ENCODE peak calls at places on chromosomes 12 and 14, in five cellular contexts. B is body of pancreas, H is GM12892, U is upper lobe of left lung, X is uterus. A is an unnamed sample.

GRCh38 chr12:31517994-31518393 is 72.9 kb downstream of the DENND5B start:
- DNase-seq in B (no peak), H (no peak), U (no peak), X (no peak), A (no peak)

GRCh38 chr14:71056168-71056567 is 148.9 kb downstream of the PCNX1 start:
- DNase-seq in B (no peak), H (no peak), U (no peak), X (no peak), A (no peak)

GRCh38 chr12:126182619-126183236 is 1117.5 kb downstream of the AACS start:
- DNase-seq in B (peak), H (no peak), U (no peak), X (no peak), A (no peak)

GRCh38 chr14:24224618-24225071 is 7.5 kb downstream of the NEDD8 start:
- DNase-seq in B (no peak), H (no peak), U (no peak), X (no peak), A (no peak)

GRCh38 chr14:20986811-20987210 is 3.0 kb upstream of the METTL17 start:
- DNase-seq in B (peak), H (no peak), U (no peak), X (peak), A (no peak)

GRCh38 chr12:119102274-119102673 is 76.5 kb upstream of the HSPB8 start:
- DNase-seq in B (no peak), H (no peak), U (peak), X (no peak), A (no peak)

GRCh38 chr12:113713156-113713555 is 241.5 kb upstream of the LHX5 start:
- DNase-seq in B (no peak), H (no peak), U (no peak), X (no peak), A (no peak)

GRCh38 chr12:108560321-108560721 is 652 bp downstream of the SART3 start:
- DNase-seq in B (no peak), H (no peak), U (no peak), X (no peak), A (no peak)

GRCh38 chr12:26429070-26429691 is 233.8 kb downstream of the SSPN start:
- DNase-seq in B (no peak), H (no peak), U (no peak), X (no peak), A (no peak)

GRCh38 chr14:20688167-20688839 is at the start of gene ANG:
- DNase-seq in B (no peak), H (no peak), U (no peak), X (no peak), A (no peak)

GRCh38 chr12:91461061-91461460 is 278.4 kb upstream of the DCN start:
- DNase-seq in B (no peak), H (no peak), U (no peak), X (no peak), A (no peak)

GRCh38 chr12:30968211-30968610 is 41.7 kb downstream of the TSPAN11 start:
- DNase-seq in B (no peak), H (no peak), U (no peak), X (no peak), A (no peak)

GRCh38 chr12:76685246-76685678 is 78.7 kb upstream of the ZDHHC17 start:
- DNase-seq in B (peak), H (no peak), U (no peak), X (peak), A (no peak)

GRCh38 chr14:100306256-100306505 is at the start of gene SLC25A29:
- DNase-seq in B (no peak), H (no peak), U (no peak), X (no peak), A (no peak)
- TF ChIP-seq POLR2A in B (peak), H (peak), U (peak), X (peak), A (peak)

DNA sequence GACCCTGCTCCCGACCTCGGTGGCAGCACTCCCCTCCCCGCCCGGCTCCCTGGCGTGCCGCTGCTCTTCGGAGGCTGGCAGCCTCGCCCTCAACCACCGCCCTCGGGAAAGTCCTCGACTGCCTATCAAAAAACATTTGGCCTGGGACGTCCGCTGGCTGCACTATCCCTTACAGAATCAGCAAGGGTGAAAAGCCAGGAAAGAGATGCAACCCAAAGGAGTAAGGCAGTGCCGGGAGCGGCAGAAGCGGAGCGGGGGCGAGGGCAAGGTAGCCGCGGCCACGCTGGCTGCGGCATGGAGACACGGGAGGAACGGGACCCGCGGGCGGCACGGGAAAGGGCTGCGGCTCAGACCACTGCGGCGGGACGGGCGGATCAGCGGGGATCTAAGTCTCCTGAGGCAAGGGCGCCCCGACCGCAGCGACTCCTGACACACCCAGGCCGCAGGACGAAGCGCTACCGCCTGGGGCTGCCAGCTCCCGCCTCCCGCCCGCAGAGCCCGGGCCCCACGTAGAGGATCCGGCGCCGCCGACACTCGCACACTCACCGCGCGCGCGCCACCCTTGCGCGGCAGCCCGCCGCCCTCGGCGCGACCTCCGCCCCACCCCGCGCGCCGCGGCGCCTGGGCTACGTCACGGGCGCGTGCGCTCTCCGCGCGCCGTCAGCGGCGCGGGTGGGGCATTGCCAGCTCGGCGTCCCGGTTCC is at the start of the genes BBOF1 and ENTPD5:
- DNase-seq in B (peak), H (peak), U (peak), X (peak), A (peak)
- TF ChIP-seq POLR2A in B (peak), H (peak), U (peak), X (peak), A (peak)

DNA sequence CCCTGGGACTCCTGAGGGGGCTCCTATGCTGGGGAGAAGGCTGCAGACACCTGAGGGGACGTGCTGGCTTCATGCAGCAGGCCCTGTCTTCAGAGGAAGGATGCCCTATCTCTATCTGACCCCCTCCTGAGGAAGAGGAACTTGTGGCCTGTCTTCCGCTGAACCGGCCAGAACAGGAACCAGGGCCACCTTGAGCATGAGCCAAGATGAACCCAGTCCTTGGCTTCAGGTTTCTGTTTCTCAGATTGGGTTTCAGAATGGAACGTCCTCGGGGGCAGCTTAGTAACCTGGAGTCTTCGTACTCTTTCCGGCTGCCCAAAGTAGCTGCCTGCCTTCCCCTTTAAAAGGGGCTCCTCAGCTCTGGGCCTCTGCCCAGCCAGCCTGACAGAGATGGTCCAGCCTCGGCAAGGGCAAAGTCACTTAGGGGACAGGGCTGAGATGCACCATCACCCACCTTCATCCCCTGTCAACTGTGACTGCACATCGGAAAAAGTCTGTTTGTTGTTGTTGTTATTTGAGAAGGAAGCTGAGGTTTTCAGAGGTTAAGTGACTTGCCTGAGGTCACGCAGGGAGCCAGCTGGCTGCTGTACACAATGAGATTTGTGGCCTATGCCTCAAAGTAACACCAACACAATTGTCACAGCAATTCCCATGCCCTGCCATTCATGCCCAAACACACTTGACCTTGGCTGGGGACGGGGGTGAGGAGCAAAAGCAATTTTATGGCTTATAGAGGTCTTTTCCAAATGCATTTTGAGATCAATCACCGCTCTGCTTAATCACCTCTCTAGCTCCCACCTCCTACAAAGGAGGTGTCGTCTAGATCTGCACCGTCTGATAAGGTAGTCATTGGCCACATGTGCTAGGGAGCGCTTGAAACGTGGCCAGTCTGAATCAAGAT is 13.4 kb downstream of the ASB2 start:
- DNase-seq in B (peak), H (no peak), U (peak), X (no peak), A (peak)
- TF ChIP-seq POLR2A in B (no peak), H (no peak), U (no peak), X (no peak), A (peak)

GRCh38 chr14:73267474-73267873 is 30.2 kb downstream of the PAPLN start:
- DNase-seq in B (no peak), H (no peak), U (no peak), X (no peak), A (no peak)

GRCh38 chr14:73266317-73266716 is 29.0 kb downstream of the PAPLN start:
- DNase-seq in B (no peak), H (no peak), U (no peak), X (no peak), A (no peak)

GRCh38 chr14:73272393-73272792 is 35.1 kb downstream of the PAPLN start:
- DNase-seq in B (no peak), H (no peak), U (no peak), X (no peak), A (no peak)

GRCh38 chr14:73273799-73274198 is 36.5 kb downstream of the PAPLN start:
- DNase-seq in B (no peak), H (no peak), U (no peak), X (no peak), A (no peak)

DNA sequence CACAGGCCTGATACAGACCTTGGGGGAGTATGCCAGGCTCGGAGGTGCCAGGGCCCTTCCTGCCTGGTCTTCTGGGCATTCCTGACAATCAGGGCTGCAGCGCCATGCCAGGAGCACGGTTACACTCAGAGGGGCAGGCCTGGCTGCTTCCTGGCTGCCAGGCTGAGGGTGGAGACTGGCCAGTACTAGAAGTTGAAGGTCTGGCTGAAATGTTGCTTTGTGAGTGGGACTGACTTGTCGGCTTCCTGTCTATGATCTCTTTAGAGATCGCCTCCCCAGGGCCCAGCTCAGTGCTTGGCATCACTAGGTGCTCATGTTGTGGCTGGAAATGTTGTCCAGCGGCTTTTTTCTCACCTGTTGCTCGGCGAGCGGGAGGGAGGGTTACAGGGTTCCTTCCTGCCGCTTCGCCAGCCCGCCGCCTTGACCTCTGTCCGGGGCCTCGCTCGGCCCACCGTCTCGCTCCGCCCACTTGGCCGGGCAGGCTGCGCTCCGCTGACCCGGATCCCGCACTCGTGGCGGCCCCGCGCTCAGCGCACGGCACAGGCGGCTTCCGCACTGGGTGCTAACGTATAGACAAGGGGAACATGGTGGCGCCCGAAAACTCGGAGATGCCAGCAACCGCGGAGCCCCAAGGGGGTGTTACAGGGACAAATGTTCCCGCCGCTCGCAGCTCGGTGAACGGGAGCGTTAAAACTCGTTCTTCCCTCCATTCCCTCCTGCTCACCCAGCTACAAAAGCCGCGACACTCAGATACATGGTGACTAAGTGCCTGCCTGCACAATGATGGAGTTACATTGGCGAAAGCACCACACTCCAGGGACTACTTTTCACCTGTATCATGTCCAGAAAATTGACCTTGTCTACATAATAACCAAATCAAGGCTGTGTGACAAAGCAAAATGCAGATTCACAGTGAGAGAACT is 32.7 kb downstream of the PAPLN start:
- DNase-seq in B (peak), H (peak), U (peak), X (peak), A (no peak)
- TF ChIP-seq POLR2A in B (no peak), H (no peak), U (no peak), X (no peak), A (no peak)

GRCh38 chr14:68576031-68576430 is 216.8 kb downstream of the ZFP36L1 start:
- DNase-seq in B (no peak), H (no peak), U (no peak), X (no peak), A (no peak)

GRCh38 chr14:68574906-68575305 is 218.0 kb downstream of the ZFP36L1 start:
- DNase-seq in B (no peak), H (no peak), U (no peak), X (no peak), A (no peak)

GRCh38 chr14:68573126-68573525 is 219.7 kb downstream of the ZFP36L1 start:
- DNase-seq in B (no peak), H (no peak), U (no peak), X (no peak), A (no peak)

GRCh38 chr14:68576496-68577244 is 216.2 kb downstream of the ZFP36L1 start:
- DNase-seq in B (no peak), H (no peak), U (no peak), X (no peak), A (no peak)

DNA sequence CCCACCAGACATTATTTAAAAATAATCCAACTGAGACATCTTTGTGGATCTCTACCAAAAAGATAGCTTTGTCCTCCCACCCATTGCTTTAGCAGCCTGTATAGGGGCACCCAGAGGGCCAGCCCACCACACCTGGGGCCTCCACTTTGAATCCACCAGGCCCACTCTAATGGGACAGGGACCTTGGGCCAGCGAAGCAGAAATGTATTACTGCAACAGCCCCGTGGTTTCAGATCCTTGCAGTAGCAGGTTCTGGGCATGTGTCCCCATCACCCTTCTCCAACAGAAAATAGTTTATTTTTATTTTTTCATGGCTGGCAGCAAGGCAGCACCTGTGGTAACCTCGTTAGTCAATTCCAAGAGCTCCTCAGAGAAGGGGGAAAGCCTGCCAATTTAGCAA is 218.4 kb downstream of the ZFP36L1 start:
- DNase-seq in B (no peak), H (no peak), U (no peak), X (no peak), A (no peak)
- TF ChIP-seq POLR2A in B (no peak), H (no peak), U (no peak), X (no peak), A (no peak)

GRCh38 chr14:74360163-74360562 is 11.9 kb downstream of the VRTN start:
- DNase-seq in B (peak), H (no peak), U (no peak), X (no peak), A (no peak)
- TF ChIP-seq POLR2A in B (no peak), H (no peak), U (no peak), X (no peak), A (no peak)

GRCh38 chr12:22046090-22046967 is at the start of gene CMAS:
- DNase-seq in B (peak), H (peak), U (peak), X (peak), A (peak)
- TF ChIP-seq POLR2A in B (peak), H (peak), U (peak), X (peak), A (peak)

DNA sequence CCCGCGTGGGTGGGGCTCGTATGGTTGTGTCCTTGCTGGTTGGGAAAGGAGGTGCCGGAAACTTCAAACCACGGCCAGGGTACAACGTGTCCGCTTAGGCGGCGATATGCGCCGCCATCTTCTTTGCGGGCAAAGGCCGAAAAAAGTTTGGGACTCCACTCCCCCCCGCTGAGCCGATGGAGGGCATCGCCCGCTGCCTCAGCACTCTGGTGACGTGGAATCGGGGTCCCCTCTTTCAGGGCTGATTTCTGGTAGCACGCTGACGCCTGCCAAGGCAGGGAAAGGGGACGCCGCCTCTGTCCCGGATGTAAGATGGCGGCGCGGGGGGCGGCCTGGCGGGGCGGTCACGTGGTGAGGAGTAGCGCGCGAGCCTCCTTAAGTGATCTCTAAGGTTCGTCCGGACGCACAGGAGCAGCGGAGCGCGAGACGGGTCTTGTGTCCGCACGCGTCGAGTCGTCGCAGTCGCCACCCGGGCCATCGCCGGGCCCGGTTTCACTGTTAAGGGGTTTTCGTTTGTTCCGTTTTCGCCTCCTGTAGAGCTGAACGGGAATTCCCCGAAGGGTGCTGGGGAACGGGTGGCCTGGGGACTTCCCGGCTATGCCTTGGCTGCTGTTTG is 135.9 kb downstream of the MON2 start:
- DNase-seq in B (peak), H (peak), U (peak), X (peak), A (peak)
- TF ChIP-seq POLR2A in B (no peak), H (peak), U (no peak), X (peak), A (peak)

GRCh38 chr12:78928200-78929074 is 63.9 kb downstream of the SYT1 start:
- DNase-seq in B (no peak), H (no peak), U (no peak), X (no peak), A (no peak)

GRCh38 chr12:78929075-78929418 is 64.5 kb downstream of the SYT1 start:
- DNase-seq in B (no peak), H (no peak), U (no peak), X (no peak), A (no peak)

GRCh38 chr12:78938341-78939084 is 73.9 kb downstream of the SYT1 start:
- DNase-seq in B (no peak), H (no peak), U (no peak), X (no peak), A (no peak)

GRCh38 chr12:78931466-78931990 is 67.0 kb downstream of the SYT1 start:
- DNase-seq in B (no peak), H (no peak), U (no peak), X (no peak), A (no peak)

GRCh38 chr12:78933014-78933413 is 68.4 kb downstream of the SYT1 start:
- DNase-seq in B (no peak), H (no peak), U (no peak), X (no peak), A (no peak)
- TF ChIP-seq POLR2A in B (no peak), H (no peak), U (no peak), X (no peak), A (no peak)

DNA sequence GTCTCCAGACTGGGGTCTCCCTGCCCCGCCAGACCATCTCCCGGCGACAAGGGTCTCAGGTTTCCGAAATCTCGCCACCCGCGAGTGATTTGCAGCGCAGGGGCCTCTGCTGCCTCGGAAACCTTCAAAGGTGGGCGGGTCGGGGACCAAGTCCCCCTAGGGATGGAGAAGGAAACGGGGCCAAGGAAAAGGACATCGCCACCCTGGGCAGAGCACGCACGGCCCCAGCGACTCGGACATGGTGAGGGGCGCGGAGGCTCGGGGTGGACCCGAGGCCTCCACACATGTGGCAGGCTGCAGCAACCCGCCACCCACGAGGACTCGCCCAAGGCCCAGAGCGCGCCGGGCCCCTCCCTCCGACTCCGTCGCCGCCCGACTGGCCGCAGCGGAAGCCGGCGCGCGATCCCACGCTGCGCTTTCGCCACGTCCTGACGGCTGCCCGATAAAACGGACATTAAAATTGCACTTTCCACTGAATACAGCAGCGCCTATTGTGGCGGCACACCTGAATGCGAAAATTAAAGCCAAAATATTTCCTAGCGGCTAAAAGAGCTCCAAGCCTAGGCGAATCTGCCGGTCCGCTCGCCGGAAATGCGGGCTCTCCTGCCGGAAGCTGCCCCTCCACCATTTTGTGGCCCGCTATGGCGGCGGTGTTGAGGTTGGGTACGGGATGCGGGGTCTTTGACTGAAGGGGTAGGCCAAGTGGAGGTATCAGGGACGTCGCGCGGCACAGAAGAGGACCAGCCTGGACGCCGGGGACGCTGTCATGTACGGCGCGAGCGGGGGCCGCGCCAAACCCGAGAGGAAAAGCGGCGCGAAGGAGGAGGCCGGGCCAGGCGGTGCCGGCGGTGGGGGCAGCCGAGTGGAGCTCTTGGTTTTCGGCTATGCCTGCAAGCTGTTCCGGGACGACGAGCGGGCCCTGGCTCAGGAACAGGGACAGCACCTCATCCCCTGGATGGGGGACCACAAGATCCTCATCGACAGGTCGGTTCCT is at the start of gene SFSWAP:
- DNase-seq in B (peak), H (peak), U (peak), X (peak), A (peak)
- TF ChIP-seq POLR2A in B (peak), H (peak), U (peak), X (no peak), A (peak)